ENCODE peak calls at places on chromosomes 12 and 14, in six cellular contexts. D is fibroblast of the aortic adventitia, V is tibial nerve, O is A549, U is coronary artery, X is HFF-Myc. S is an unnamed sample.

GRCh38 chr14:93132472-93133065 is 16.8 kb upstream of the ITPK1 start:
- DNase-seq in U (no peak), X (no peak), O (peak), D (peak), V (no peak), S (peak)

GRCh38 chr12:12147111-12147510 is 76.4 kb downstream of the BCL2L14 start:
- DNase-seq in U (no peak), D (peak), X (no peak), V (no peak), O (no peak), S (no peak)

GRCh38 chr12:89243786-89244185 is 108.5 kb downstream of the DUSP6 start:
- DNase-seq in D (no peak), X (no peak), O (no peak), U (no peak), V (no peak), S (no peak)

GRCh38 chr14:60655898-60656754 is 6.8 kb upstream of the SIX1 start:
- DNase-seq in U (no peak), X (no peak), D (no peak), O (no peak), V (no peak), S (peak)

GRCh38 chr12:1474567-1475153 is 119.7 kb downstream of the FBXL14 start:
- DNase-seq in U (no peak), O (no peak), V (no peak), X (peak), D (peak), S (peak)

GRCh38 chr12:74454109-74454508 is 83.5 kb upstream of the ATXN7L3B start:
- DNase-seq in D (no peak), X (no peak), V (no peak), O (no peak), U (no peak), S (no peak)

GRCh38 chr12:128133321-128134050 is 133.5 kb upstream of the TMEM132C start:
- DNase-seq in X (no peak), O (no peak), D (no peak), U (no peak), V (no peak), S (no peak)

GRCh38 chr12:57016348-57016747 is at the start of gene TAC3:
- DNase-seq in X (no peak), V (no peak), O (no peak), U (no peak), D (no peak), S (no peak)

GRCh38 chr14:32507029-32507984 is 178.2 kb downstream of the AKAP6 start:
- DNase-seq in O (peak), U (no peak), X (no peak), D (peak), V (no peak), S (peak)

GRCh38 chr14:99554184-99554583 is 49.8 kb downstream of the CCDC85C start:
- DNase-seq in U (no peak), X (no peak), D (no peak), O (no peak), V (no peak), S (no peak)

GRCh38 chr14:86012391-86012790 is 482.4 kb downstream of the FLRT2 start:
- DNase-seq in U (no peak), D (no peak), V (no peak), O (no peak), X (no peak), S (no peak)

GRCh38 chr12:112350593-112351592 is 31.3 kb downstream of the HECTD4 start:
- DNase-seq in V (no peak), U (no peak), O (no peak), D (peak), X (no peak), S (no peak)

GRCh38 chr12:46386360-46386867 is 13.8 kb upstream of the SLC38A2 start:
- DNase-seq in D (peak), V (no peak), X (no peak), O (peak), U (no peak), S (peak)

GRCh38 chr14:65200454-65200853 is 98.1 kb upstream of the MAX start:
- DNase-seq in D (peak), O (no peak), X (no peak), V (no peak), U (no peak), S (no peak)

GRCh38 chr12:120669055-120669828 is 17.7 kb upstream of the MLEC start:
- DNase-seq in U (no peak), D (peak), V (no peak), X (no peak), O (no peak), S (no peak)

GRCh38 chr14:100738704-100739131 is 12.0 kb downstream of the DLK1 start:
- DNase-seq in X (no peak), U (no peak), O (no peak), D (no peak), V (no peak), S (no peak)

GRCh38 chr12:5088586-5089264 is 45.0 kb downstream of the KCNA5 start:
- DNase-seq in X (peak), O (peak), V (no peak), D (peak), U (peak), S (peak)

GRCh38 chr14:23364164-23364571 is 804 bp downstream of the EFS start:
- DNase-seq in U (peak), X (no peak), V (peak), O (no peak), D (no peak), S (no peak)

GRCh38 chr12:108568653-108569154 is 6.3 kb downstream of the ISCU start:
- DNase-seq in X (no peak), V (no peak), O (no peak), D (no peak), U (no peak), S (no peak)

GRCh38 chr12:129423041-129423580 is 480.7 kb downstream of the TMEM132D start:
- DNase-seq in V (no peak), O (no peak), X (no peak), U (no peak), D (no peak), S (no peak)

GRCh38 chr14:86530457-86530856 is 1000.5 kb downstream of the FLRT2 start:
- DNase-seq in D (no peak), O (no peak), V (no peak), U (no peak), X (no peak), S (no peak)

GRCh38 chr14:31489680-31490079 is 1.8 kb upstream of the GPR33 start:
- DNase-seq in X (no peak), D (no peak), V (no peak), U (no peak), O (no peak), S (no peak)

GRCh38 chr14:94620597-94620996 is 8.4 kb downstream of the SERPINA3 start:
- DNase-seq in X (no peak), V (no peak), D (no peak), O (no peak), U (no peak), S (no peak)

GRCh38 chr12:55717397-55718007 is 1.7 kb downstream of the BLOC1S1 start:
- DNase-seq in U (no peak), V (no peak), D (no peak), X (no peak), O (no peak), S (peak)

GRCh38 chr12:80752464-80752863 is 35.8 kb downstream of the MYF5 start:
- DNase-seq in X (no peak), U (no peak), O (no peak), V (no peak), D (no peak), S (no peak)

GRCh38 chr12:132638541-132639408 is 20.2 kb downstream of the P2RX2 start:
- DNase-seq in O (peak), D (peak), U (no peak), V (peak), X (no peak), S (peak)

GRCh38 chr14:64704145-64704742 is at the start of gene PLEKHG3:
- DNase-seq in D (peak), O (peak), U (peak), V (no peak), X (no peak), S (peak)

GRCh38 chr12:50033317-50033679 is 8.0 kb upstream of the RACGAP1 start:
- DNase-seq in X (no peak), O (no peak), U (no peak), V (no peak), D (no peak), S (no peak)

GRCh38 chr12:50842637-50843493 is at the start of gene TMPRSS12:
- DNase-seq in X (no peak), U (no peak), V (no peak), D (no peak), O (no peak), S (no peak)

GRCh38 chr14:78970677-78971076 is 800.5 kb downstream of the NRXN3 start:
- DNase-seq in O (no peak), X (no peak), D (no peak), V (no peak), U (no peak), S (no peak)

GRCh38 chr12:31590730-31591307 is at the start of gene DENND5B:
- DNase-seq in D (peak), O (peak), V (peak), X (no peak), U (peak), S (peak)

GRCh38 chr14:84397621-84398020 is 1132.3 kb upstream of the FLRT2 start:
- DNase-seq in D (no peak), X (no peak), O (no peak), V (no peak), U (no peak), S (no peak)

GRCh38 chr12:131923260-131923659 is 5.8 kb upstream of the PUS1 start:
- DNase-seq in X (no peak), O (no peak), V (no peak), U (no peak), D (no peak), S (no peak)

DNA sequence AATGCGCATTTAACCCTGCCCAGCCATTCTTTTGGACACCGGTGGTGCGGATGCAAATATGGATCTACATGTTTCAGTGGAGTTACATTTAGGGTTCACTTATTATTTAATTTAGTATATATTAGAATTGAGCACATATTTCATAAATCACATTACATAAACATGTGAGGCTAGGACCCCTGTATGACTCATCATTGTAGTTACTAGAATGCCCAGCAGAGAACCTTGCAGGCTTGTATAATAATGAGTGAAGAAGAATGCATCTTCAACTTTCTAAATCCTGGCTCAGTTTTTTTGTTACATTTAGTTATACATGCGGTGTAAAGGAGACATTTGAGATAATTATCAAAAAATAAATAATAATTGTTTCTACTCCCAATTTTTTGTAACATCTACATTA is 369.0 kb downstream of the ATP23 start:
- DNase-seq in D (peak), U (no peak), V (no peak), O (peak), X (no peak), S (no peak)
- TF ChIP-seq CTCF in D (peak), U (no peak), V (no peak), O (no peak), X (no peak), S (peak)

GRCh38 chr12:45235087-45236025 is 19.5 kb downstream of the ANO6 start:
- DNase-seq in U (no peak), V (no peak), X (no peak), D (peak), O (peak), S (peak)
- H3K4me3 ChIP-seq in U (peak), V (no peak), X (peak), D (no peak), O (peak), S (no peak)

GRCh38 chr14:68198713-68199464 is 379.3 kb downstream of the RAD51B start:
- DNase-seq in X (no peak), V (no peak), U (no peak), D (peak), O (no peak), S (no peak)

GRCh38 chr14:68195126-68195525 is 375.5 kb downstream of the RAD51B start:
- DNase-seq in O (peak), V (no peak), D (no peak), X (no peak), U (no peak), S (no peak)

GRCh38 chr14:68193970-68194634 is 374.5 kb downstream of the RAD51B start:
- DNase-seq in X (no peak), D (peak), O (no peak), U (no peak), V (no peak), S (no peak)

GRCh38 chr14:68203871-68204270 is 384.3 kb downstream of the RAD51B start:
- DNase-seq in O (no peak), U (no peak), X (no peak), V (no peak), D (peak), S (no peak)

GRCh38 chr14:68199465-68200145 is 380.0 kb downstream of the RAD51B start:
- DNase-seq in X (no peak), O (no peak), U (peak), D (peak), V (no peak), S (peak)
- TF ChIP-seq CTCF in X (no peak), O (no peak), U (no peak), D (peak), V (no peak), S (peak)

GRCh38 chr12:118061011-118061875 is at the start of gene WSB2:
- DNase-seq in U (peak), X (no peak), O (peak), D (peak), V (peak), S (peak)

GRCh38 chr12:118059645-118060275 is 1.2 kb downstream of the WSB2 start:
- DNase-seq in V (no peak), X (no peak), U (no peak), D (no peak), O (no peak), S (peak)

GRCh38 chr12:118060301-118061010 is 523 bp downstream of the WSB2 start:
- DNase-seq in D (no peak), V (no peak), X (no peak), U (peak), O (no peak), S (peak)

GRCh38 chr12:118058227-118058626 is 2.8 kb downstream of the WSB2 start:
- DNase-seq in V (no peak), X (no peak), U (no peak), O (no peak), D (no peak), S (no peak)

GRCh38 chr12:118058881-118059644 is 1.9 kb downstream of the WSB2 start:
- DNase-seq in O (no peak), D (peak), V (no peak), X (no peak), U (no peak), S (peak)
- H3K4me3 ChIP-seq in O (peak), D (peak), V (no peak), X (peak), U (peak), S (peak)

DNA sequence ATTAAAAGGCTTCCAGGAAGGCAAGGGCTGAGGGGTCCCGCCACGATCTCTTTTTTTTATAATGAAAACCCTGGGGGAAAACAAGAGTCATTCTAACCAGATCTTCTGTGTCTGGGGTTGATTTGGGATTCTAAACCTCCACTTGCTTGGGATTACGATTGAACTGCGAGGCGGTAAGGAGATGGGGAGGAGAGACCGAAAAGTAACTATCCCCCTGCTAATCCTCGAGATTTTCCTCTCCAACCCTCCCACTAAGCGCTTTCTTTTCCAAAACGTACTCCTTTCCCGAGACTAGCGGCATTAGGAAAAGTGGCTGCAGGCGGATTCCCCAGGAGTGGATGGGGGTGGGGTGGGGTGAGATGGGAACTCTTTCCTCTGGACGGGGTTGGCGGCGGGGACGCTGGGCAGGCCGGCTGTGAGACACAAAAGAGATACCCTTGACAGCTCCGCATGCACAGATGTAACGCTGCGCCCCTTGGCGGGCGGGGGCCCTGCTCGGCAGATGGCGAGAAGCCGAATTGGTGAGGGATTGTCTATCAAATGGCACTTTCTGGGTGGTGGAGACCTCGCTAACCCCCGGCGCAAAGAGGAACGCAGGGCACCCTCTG is 830 bp upstream of the SRRM4 start:
- DNase-seq in X (no peak), V (no peak), U (no peak), O (no peak), D (no peak), S (no peak)
- TF ChIP-seq CTCF in X (no peak), V (no peak), U (no peak), O (no peak), D (no peak), S (no peak)

GRCh38 chr12:53696285-53696654 is 20.4 kb upstream of the ATP5MC2 start:
- DNase-seq in D (peak), U (no peak), O (peak), V (no peak), X (peak), S (peak)

GRCh38 chr12:53696655-53697321 is 20.9 kb upstream of the ATP5MC2 start:
- DNase-seq in O (no peak), V (no peak), U (no peak), X (no peak), D (no peak), S (no peak)

GRCh38 chr12:53694746-53695145 is 18.9 kb upstream of the ATP5MC2 start:
- DNase-seq in X (no peak), U (no peak), V (no peak), D (no peak), O (no peak), S (no peak)

GRCh38 chr12:53698948-53699672 is 23.2 kb upstream of the ATP5MC2 start:
- DNase-seq in X (no peak), V (no peak), D (no peak), O (no peak), U (no peak), S (no peak)

DNA sequence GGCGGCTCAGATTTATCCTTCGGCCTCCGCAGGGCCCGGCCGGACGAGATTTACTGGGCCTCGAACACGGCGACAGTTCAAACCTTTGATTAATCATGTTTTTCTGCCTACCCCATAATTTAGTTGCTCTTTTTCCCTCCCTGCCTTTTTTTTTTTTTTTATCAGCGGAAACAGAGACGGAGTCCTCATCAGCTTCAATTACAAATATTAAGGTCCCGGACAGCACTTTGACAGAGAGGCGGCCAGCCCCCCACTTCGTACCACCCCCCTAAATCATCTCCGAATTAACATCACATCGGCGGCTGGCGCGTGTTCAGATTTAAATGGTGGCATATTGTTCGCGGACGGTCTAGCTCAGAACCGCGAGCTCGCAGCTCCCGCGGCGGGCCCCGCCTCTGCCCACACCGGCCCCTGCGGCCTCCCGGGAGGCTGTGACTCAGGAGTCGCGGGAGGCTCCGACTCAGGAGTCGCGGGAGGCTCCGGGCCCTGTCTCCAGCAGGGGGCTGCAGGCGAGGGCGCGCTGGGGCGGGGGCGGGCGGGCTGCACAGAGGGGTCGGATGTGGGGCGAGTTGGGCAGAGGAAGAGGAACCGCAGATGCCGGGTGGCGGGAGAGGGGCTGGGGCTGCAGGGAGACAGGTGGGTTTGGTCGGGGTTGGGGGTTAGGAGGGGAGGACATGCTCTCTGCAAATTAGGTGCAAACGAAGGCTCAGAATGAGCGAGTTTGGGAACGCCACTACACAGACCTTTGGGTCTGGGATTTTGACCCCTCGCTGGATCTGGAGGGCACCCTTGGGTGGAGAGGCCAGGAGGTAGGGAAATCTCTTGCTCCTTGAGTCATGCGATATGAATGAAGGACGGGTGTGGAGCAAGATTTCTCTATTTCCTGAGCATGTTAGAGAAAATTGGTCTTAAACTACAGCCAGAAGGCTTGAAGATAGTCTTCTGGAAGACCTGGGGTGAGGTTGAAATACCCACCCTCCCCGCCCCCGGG is 19.6 kb upstream of the ATP5MC2 start:
- DNase-seq in X (no peak), D (peak), V (no peak), O (peak), U (no peak), S (peak)
- H3K4me3 ChIP-seq in X (peak), D (no peak), V (peak), O (peak), U (peak), S (peak)

GRCh38 chr12:64273527-64274403 is 51.7 kb upstream of the KICS2 start:
- DNase-seq in D (peak), X (no peak), V (no peak), O (peak), U (no peak), S (no peak)
- TF ChIP-seq CTCF in D (peak), X (peak), V (peak), O (no peak), U (no peak), S (peak)

GRCh38 chr14:56817396-56817921 is 7.2 kb upstream of the OTX2 start:
- DNase-seq in D (no peak), O (no peak), U (no peak), V (no peak), X (no peak), S (no peak)
- H3K4me3 ChIP-seq in D (no peak), O (no peak), U (no peak), V (no peak), X (no peak), S (no peak)